ENCODE peak calls at places on chromosomes 3 and 15, in seven cellular contexts. X, G, F, S, Y, N and Z are unnamed samples.

GRCh38 chr15:26971303-26972018 is 480 bp downstream of the GABRG3 start:
- DNase-seq in S (no peak), Y (no peak), X (no peak), F (no peak), N (no peak), G (no peak), Z (no peak)

GRCh38 chr15:61835029-61835428 is 225.2 kb downstream of the VPS13C start:
- DNase-seq in S (no peak), Y (no peak), G (no peak), X (no peak), N (peak), F (no peak), Z (no peak)

GRCh38 chr15:75732809-75733451 is 20.3 kb upstream of the CSPG4 start:
- DNase-seq in G (peak), Y (no peak), X (peak), F (peak), N (peak), S (peak), Z (peak)

GRCh38 chr15:57872281-57873010 is 165.9 kb downstream of the POLR2M start:
- DNase-seq in Y (no peak), G (no peak), S (no peak), N (no peak), X (no peak), F (no peak), Z (no peak)

GRCh38 chr3:106560451-106560966 is 691.7 kb upstream of the CBLB start:
- DNase-seq in F (no peak), G (no peak), S (no peak), Y (no peak), N (no peak), X (no peak), Z (no peak)

GRCh38 chr15:91795281-91795680 is 58.2 kb upstream of the SLCO3A1 start:
- DNase-seq in F (no peak), G (no peak), S (no peak), N (no peak), Y (no peak), X (no peak), Z (no peak)

GRCh38 chr3:183844606-183845005 is 19.2 kb upstream of the MAP6D1 start:
- DNase-seq in Y (no peak), N (no peak), G (no peak), F (no peak), S (no peak), X (no peak), Z (no peak)

GRCh38 chr3:42804113-42804830 is at the start of gene HIGD1A:
- DNase-seq in S (peak), X (peak), F (peak), Y (peak), G (peak), N (peak), Z (peak)

GRCh38 chr3:37772773-37773291 is 88.8 kb upstream of the CTDSPL start:
- DNase-seq in F (no peak), Y (no peak), N (no peak), S (no peak), G (no peak), X (no peak), Z (no peak)